ENCODE peak calls at places on chromosomes 7 and 10, in nine cellular contexts. X is NB4, E is right lobe of liver, Z is pancreas, K is H9, L is WERI-Rb-1, D is AG04449, W is lower lobe of right lung, J is heart right ventricle. S is an unnamed sample.

GRCh38 chr7:142463401-142463850 is 205.6 kb upstream of the PRSS58 start:
- DNase-seq in X (no peak), E (no peak), Z (no peak), K (no peak), L (no peak), D (no peak), W (no peak), J (no peak), S (no peak)

GRCh38 chr7:2478387-2478760 is 2.2 kb upstream of the GRIFIN start:
- DNase-seq in X (peak), E (peak), Z (peak), K (peak), L (no peak), D (no peak), W (peak), J (peak), S (no peak)

GRCh38 chr10:36171546-36171945 is 529.5 kb upstream of the FZD8 start:
- DNase-seq in X (no peak), E (no peak), Z (no peak), K (no peak), L (no peak), D (no peak), W (no peak), J (no peak), S (no peak)

GRCh38 chr7:55086413-55087201 is 67.8 kb downstream of the EGFR start:
- DNase-seq in X (peak), E (no peak), Z (no peak), K (no peak), L (no peak), D (peak), W (no peak), J (no peak), S (no peak)

GRCh38 chr10:101062231-101063161 is 707 bp downstream of the KAZALD1 start:
- DNase-seq in X (peak), E (peak), Z (peak), K (peak), L (no peak), D (no peak), W (peak), J (peak), S (peak)

GRCh38 chr10:117477961-117478670 is 64.4 kb upstream of the EMX2 start:
- DNase-seq in X (peak), E (no peak), Z (no peak), K (no peak), L (no peak), D (peak), W (no peak), J (no peak), S (no peak)

GRCh38 chr10:110774069-110775021 is 97.4 kb upstream of the PDCD4 start:
- DNase-seq in X (peak), E (no peak), Z (no peak), K (no peak), L (no peak), D (peak), W (no peak), J (no peak), S (no peak)

GRCh38 chr10:89427629-89428028 is 13.3 kb downstream of the IFIT5 start:
- DNase-seq in X (no peak), E (no peak), Z (no peak), K (no peak), L (no peak), D (no peak), W (no peak), J (no peak), S (no peak)

GRCh38 chr7:144437370-144438191 is 34.1 kb upstream of the NOBOX start:
- DNase-seq in X (peak), E (no peak), Z (no peak), K (peak), L (peak), D (peak), W (no peak), J (peak), S (peak)

GRCh38 chr7:14021069-14021468 is 31.6 kb upstream of the ETV1 start:
- DNase-seq in X (no peak), E (no peak), Z (no peak), K (no peak), L (no peak), D (peak), W (no peak), J (no peak), S (no peak)

GRCh38 chr10:7123719-7124118 is 287.1 kb downstream of the SFMBT2 start:
- DNase-seq in X (no peak), E (no peak), Z (no peak), K (no peak), L (no peak), D (no peak), W (no peak), J (no peak), S (no peak)

GRCh38 chr10:97498841-97499560 is at the start of gene UBTD1:
- DNase-seq in X (peak), E (peak), Z (peak), K (peak), L (peak), D (no peak), W (peak), J (peak), S (peak)

GRCh38 chr7:10802011-10802410 is 171.7 kb upstream of the PHF14 start:
- DNase-seq in X (no peak), E (no peak), Z (no peak), K (no peak), L (no peak), D (no peak), W (no peak), J (no peak), S (no peak)

GRCh38 chr7:98222533-98223195 is 11.4 kb downstream of the BHLHA15 start:
- DNase-seq in X (no peak), E (no peak), Z (peak), K (no peak), L (no peak), D (no peak), W (peak), J (no peak), S (no peak)

DNA sequence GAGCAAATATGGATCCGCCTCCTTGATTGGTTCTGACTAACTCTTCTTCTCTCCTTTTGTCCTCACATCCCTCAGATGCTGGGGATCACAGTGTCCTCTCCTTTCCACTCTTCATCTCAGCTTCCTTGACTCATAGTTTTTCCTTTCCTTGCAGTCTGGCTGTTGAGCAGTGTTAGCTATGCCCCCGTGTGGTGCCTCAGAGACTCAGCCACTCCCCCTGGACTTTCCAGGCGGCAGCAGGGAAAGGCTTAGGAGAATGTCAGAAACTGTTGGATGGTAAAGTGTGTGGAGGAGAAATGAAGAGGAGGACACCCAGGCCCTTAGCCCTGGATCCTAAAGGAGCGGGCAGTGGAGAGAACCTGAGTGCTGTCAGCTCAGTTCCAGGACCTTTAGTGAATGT is 267.5 kb downstream of the CELF2 start:
- DNase-seq in X (no peak), E (no peak), Z (no peak), K (no peak), L (no peak), D (no peak), W (no peak), J (no peak), S (no peak)
- TF ChIP-seq CTCF in X (no peak), E (no peak), Z (no peak), K (peak), L (peak), D (peak), W (no peak), J (no peak), S (no peak)

GRCh38 chr10:75925999-75926398 is 494.6 kb downstream of the LRMDA start:
- DNase-seq in X (no peak), E (no peak), Z (no peak), K (no peak), L (no peak), D (no peak), W (no peak), J (no peak), S (no peak)

GRCh38 chr10:75919913-75920312 is 488.5 kb downstream of the LRMDA start:
- DNase-seq in X (no peak), E (no peak), Z (no peak), K (no peak), L (no peak), D (no peak), W (no peak), J (peak), S (no peak)

GRCh38 chr10:75924309-75924920 is 493.0 kb downstream of the LRMDA start:
- DNase-seq in X (no peak), E (no peak), Z (no peak), K (no peak), L (peak), D (no peak), W (no peak), J (no peak), S (no peak)

GRCh38 chr10:75926763-75927162 is 495.3 kb downstream of the LRMDA start:
- DNase-seq in X (no peak), E (peak), Z (no peak), K (no peak), L (no peak), D (no peak), W (no peak), J (no peak), S (no peak)

DNA sequence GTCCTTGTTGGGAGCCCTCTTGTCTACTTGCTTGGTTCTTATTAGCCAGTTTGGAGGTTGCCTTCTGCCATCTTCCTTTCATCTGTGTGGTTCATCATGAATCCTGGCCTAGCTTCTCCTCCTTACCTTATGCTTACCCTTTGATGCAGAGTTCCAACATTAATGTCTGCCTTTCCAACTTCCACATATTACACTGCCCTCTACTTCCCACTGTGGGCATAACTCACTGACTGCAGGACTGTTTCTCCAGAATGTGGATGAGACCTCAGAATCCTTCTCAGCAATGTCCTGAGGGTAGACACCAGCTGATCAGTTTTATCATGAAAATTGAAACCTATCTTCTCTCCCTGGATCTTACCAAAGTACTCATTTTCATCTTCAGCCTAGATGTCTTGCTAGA is 491.0 kb downstream of the LRMDA start:
- DNase-seq in X (peak), E (no peak), Z (no peak), K (no peak), L (no peak), D (no peak), W (no peak), J (no peak), S (no peak)
- TF ChIP-seq CTCF in X (peak), E (peak), Z (no peak), K (no peak), L (peak), D (no peak), W (peak), J (peak), S (no peak)

GRCh38 chr10:79273603-79274002 is 73.7 kb upstream of the PPIF start:
- DNase-seq in X (no peak), E (no peak), Z (no peak), K (no peak), L (no peak), D (no peak), W (no peak), J (peak), S (no peak)

GRCh38 chr10:79275105-79275430 is 72.2 kb upstream of the PPIF start:
- DNase-seq in X (no peak), E (no peak), Z (no peak), K (no peak), L (no peak), D (no peak), W (no peak), J (no peak), S (no peak)

GRCh38 chr10:79272353-79272752 is 74.9 kb upstream of the PPIF start:
- DNase-seq in X (no peak), E (no peak), Z (no peak), K (no peak), L (no peak), D (no peak), W (no peak), J (no peak), S (no peak)

GRCh38 chr10:79275431-79275851 is 71.8 kb upstream of the PPIF start:
- DNase-seq in X (no peak), E (no peak), Z (no peak), K (no peak), L (no peak), D (no peak), W (no peak), J (peak), S (no peak)

DNA sequence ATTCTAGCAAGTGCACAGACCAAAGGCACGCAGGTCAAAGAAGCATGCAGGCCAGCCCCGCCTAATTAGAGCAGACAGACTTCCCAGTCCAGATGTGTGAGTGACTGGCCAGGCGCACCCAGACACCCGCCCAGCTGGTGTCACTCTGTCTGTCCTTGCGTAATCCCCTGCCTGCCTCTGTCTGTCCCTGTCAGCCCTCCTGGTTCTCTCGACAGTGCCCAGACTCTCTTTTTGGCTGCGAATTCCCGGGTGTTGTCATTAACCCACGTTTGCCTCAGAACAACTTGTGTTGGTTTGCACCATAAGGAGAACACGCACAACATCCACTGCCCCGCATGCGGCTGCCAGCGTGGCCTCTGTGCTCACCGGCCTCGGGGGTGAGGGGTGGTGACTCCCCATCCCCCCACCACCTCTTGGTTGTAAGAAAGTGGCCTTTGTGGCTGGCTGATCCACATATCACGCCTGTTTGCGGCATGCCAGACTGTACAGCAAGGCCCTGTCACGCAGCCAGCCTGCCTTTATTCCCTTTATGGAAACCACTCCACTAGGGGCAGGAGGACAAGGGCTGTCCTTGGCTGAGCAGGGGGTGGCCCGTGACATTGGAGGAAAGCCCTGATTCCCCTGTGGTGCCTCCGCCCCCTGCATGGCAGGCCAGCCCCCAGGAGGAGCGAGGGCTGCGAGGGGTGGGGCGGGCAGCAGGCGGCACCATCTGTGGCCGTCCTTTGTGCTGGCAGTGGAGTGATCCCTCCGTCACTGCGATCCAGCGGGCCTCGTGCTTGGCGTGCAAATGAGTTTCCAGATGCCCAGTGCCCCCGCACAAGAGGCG is 72.8 kb upstream of the PPIF start:
- DNase-seq in X (peak), E (peak), Z (no peak), K (no peak), L (peak), D (no peak), W (peak), J (peak), S (no peak)
- TF ChIP-seq CTCF in X (no peak), E (no peak), Z (peak), K (no peak), L (no peak), D (no peak), W (no peak), J (peak), S (no peak)

DNA sequence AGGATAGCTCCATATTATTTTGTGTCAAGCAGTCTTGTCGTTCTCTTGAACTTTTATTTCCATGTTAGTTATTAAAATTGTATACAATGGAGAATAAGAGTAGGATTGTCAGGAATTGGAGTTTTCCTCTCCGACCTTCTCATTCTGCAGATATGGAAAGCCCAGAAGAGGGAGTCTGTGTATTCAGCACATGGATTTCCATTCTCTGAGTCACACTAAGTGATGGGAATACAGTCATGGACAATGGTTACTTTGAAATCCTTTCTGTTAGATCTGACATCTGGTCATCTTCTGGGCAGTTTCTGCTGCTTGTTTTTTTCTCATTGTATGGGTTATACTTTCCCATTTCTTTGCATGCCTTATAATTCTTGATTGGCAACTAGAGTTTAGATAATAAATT is 5.0 kb upstream of the TASOR2 start:
- DNase-seq in X (no peak), E (no peak), Z (no peak), K (no peak), L (no peak), D (no peak), W (no peak), J (no peak), S (no peak)
- TF ChIP-seq CTCF in X (no peak), E (no peak), Z (no peak), K (no peak), L (no peak), D (no peak), W (no peak), J (no peak), S (no peak)

GRCh38 chr10:95906675-95907453 is 911 bp upstream of the CC2D2B start:
- DNase-seq in X (peak), E (peak), Z (no peak), K (peak), L (peak), D (no peak), W (peak), J (peak), S (peak)
- TF ChIP-seq CTCF in X (peak), E (no peak), Z (no peak), K (peak), L (peak), D (peak), W (no peak), J (no peak), S (no peak)

GRCh38 chr10:72162978-72163377 is 52.8 kb upstream of the ANAPC16 start:
- DNase-seq in X (peak), E (no peak), Z (no peak), K (no peak), L (no peak), D (no peak), W (no peak), J (no peak), S (no peak)

GRCh38 chr10:72170263-72170662 is 45.5 kb upstream of the ANAPC16 start:
- DNase-seq in X (no peak), E (no peak), Z (no peak), K (no peak), L (no peak), D (no peak), W (peak), J (no peak), S (no peak)

GRCh38 chr10:72164617-72165016 is 51.2 kb upstream of the ANAPC16 start:
- DNase-seq in X (peak), E (no peak), Z (no peak), K (no peak), L (no peak), D (no peak), W (no peak), J (no peak), S (no peak)
- TF ChIP-seq CTCF in X (peak), E (no peak), Z (no peak), K (peak), L (no peak), D (no peak), W (peak), J (peak), S (peak)